ENCODE peak calls at places on chromosomes 13 and 19, in five cellular contexts. I is MM.1S, J is IMR-90, G is mammary epithelial cell, Z is HepG2. P is an unnamed sample. For H3K4me1, the result is how much of the 10 kb centered on the place peaks cover.

GRCh38 chr13:50910483-50910805 is 853 bp downstream of the RNASEH2B start:
- DNase-seq in I (no peak), J (peak), G (no peak), Z (peak), P (peak)

GRCh38 chr19:17873661-17874422 is 2.1 kb downstream of the SLC5A5 start:
- DNase-seq in I (peak), J (no peak), G (peak), Z (no peak), P (no peak)

GRCh38 chr13:100506600-100507422 is 81.8 kb downstream of the GGACT start:
- DNase-seq in I (no peak), J (no peak), G (no peak), Z (no peak), P (no peak)

GRCh38 chr19:51422053-51422448 is 4.6 kb upstream of the SIGLEC10 start:
- DNase-seq in I (peak), J (peak), G (peak), Z (peak), P (peak)

GRCh38 chr13:49214917-49215376 is 5.2 kb upstream of the MLNR start:
- DNase-seq in I (peak), J (peak), G (no peak), Z (peak), P (peak)

GRCh38 chr19:51688665-51689571 is 4.2 kb upstream of the SPACA6 start:
- DNase-seq in I (no peak), J (peak), G (peak), Z (peak), P (peak)

GRCh38 chr13:89925107-89925506 is 1422.4 kb upstream of the MIR17HG start:
- DNase-seq in I (no peak), J (peak), G (peak), Z (peak), P (peak)

GRCh38 chr13:94433055-94433947 is 46.2 kb downstream of the DCT start:
- DNase-seq in I (no peak), J (no peak), G (no peak), Z (peak), P (no peak)

GRCh38 chr19:13637664-13638063 is 126.7 kb upstream of the MRI1 start:
- DNase-seq in I (no peak), J (peak), G (peak), Z (no peak), P (peak)

GRCh38 chr19:50325310-50326100 is 3.7 kb downstream of the KCNC3 start:
- DNase-seq in I (peak), J (peak), G (peak), Z (peak), P (peak)

GRCh38 chr13:36674337-36675212 is 755 bp downstream of the SERTM1 start:
- DNase-seq in I (no peak), J (no peak), G (no peak), Z (no peak), P (no peak)

DNA sequence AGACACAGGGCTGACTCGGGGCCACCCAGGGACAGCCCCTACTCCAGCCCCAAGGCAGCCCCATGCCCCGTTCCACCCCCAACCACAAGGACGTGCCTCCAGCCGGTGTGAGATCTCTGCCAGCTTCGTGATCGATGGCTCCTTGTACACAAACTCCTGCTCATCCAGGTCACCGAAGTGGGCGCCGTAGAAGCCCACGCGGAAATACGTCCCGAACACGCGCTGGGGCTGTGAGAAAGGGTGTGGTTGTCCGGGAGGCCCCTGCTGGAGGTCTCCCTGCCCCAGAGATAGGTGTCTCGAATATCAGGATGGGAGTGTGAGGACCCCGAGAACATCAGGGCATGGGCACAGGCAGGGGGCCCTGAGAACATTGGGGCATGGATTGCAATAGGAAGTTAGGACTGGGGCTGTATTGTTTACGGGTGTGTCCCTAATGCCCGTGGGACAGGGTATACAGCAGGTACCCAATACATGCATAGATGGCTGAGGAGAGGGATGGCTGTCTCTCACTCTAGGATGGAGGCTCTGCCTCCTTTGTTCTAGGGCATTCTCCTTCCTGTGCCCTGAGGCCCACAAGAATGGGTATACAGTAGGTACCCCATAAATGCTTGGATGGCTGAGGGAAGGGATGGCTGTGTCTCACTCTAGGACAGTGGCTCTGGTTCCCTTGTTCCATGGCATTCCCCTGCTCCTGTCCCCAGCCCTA is 5.3 kb upstream of the KANK2 start:
- DNase-seq in I (no peak), J (no peak), G (no peak), Z (no peak), P (no peak)
- H2AFZ ChIP-seq in I (no peak), J (peak), G (no peak), Z (no peak), P (no peak)

DNA sequence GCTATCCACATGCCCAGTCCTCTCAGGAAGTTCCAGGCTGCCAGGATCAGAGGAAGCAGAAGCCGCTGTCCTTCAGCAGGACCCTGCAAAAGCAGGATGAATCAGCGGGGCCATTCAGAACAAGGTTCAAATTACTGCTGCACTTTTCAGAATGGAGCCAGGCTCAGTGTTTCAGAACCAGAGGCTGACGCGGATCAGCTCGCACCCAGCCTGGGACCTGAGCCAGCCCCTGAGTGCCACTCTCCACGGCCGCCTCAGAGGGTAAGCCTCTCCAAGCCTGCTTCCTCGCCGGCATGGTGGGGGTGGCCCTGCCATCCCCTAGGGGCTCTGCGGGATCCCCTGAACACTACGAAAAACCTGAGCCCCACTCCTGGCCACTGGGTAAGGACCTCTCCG is 24.7 kb downstream of the RASA3 start:
- DNase-seq in I (no peak), J (peak), G (no peak), Z (no peak), P (peak)
- H3K4me1 ChIP-seq in I (under half), J (half or more), G (under half), Z (under half), P (half or more)

GRCh38 chr13:39451860-39452301 is 151.1 kb downstream of the LHFPL6 start:
- DNase-seq in I (no peak), J (peak), G (no peak), Z (no peak), P (peak)
- H2AFZ ChIP-seq in I (no peak), J (no peak), G (no peak), Z (no peak), P (no peak)

DNA sequence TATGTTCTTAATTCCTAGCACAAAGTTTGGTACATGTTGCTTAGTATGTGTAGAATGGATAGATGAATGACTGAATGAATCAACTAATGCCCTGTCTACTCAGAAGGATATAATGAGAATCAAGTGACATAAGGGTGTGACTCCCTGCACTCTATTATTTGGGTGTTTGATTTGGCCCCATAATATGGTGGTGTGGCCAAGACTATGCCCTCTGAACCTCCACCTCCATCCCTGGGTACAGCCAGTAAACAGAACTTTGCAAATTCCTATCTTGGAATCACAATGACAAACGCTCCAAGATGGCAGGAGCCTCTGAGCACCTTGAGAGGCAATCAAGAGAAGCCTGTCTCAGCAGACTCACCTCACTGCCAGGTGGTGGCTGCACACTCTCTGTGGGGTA is 74.1 kb upstream of the SERP2 start:
- DNase-seq in I (no peak), J (no peak), G (no peak), Z (no peak), P (no peak)
- H3K4me1 ChIP-seq in I (under half), J (under half), G (under half), Z (under half), P (under half)

DNA sequence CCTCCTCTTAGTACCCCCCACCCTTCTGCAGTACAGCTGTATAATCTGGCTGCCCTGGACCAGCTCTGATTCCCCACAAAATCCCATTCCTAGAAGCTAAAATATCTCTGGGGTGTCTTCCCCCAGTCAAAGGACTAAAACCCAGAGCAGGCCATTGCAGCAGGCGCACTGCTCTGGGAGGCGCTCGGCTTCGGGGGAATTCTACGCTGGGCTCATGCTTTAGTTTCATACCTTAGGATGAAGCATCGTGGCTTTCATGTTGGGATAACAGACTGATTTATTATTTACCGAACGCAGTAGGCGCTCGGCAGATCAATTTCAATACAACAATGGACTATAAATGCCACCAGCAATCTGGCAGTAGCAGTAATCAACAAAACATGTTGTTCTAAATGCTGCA is 35.0 kb downstream of the CEBPG start:
- DNase-seq in I (no peak), J (no peak), G (no peak), Z (no peak), P (no peak)
- H2AFZ ChIP-seq in I (no peak), J (no peak), G (no peak), Z (no peak), P (no peak)